ENCODE peak calls at places on chromosomes 11 and 22, in eight cellular contexts. F is RCC 7860, C is neuronal stem cell, U is GM13977, W is NCI-H1092 treated with DMSO at 0.1 percent for 48 hours, A is neural progenitor cell, B is RWPE1, V is choroid plexus epithelial cell. E is an unnamed sample.

GRCh38 chr22:42608481-42609361 is 6.0 kb downstream of the POLDIP3 start:
- DNase-seq in A (peak; percentile 31), C (peak; percentile 33), U (no peak), W (no peak), B (no peak), F (peak; percentile 35), V (peak; percentile 85), E (no peak)

GRCh38 chr11:88231894-88232482 is 56.7 kb upstream of the RAB38 start:
- DNase-seq in F (peak; percentile 23), C (peak; percentile 8), W (peak; percentile 53), B (peak; percentile 46), A (peak; percentile 48), U (peak; percentile 45), V (peak; percentile 70), E (peak; percentile 35)

GRCh38 chr11:58316142-58316541 is 42.7 kb downstream of the OR5B17 start:
- DNase-seq in C (no peak), U (no peak), V (peak; percentile 51), B (peak; percentile 15), A (no peak), W (no peak), F (peak; percentile 39), E (no peak)

GRCh38 chr11:32829680-32830412 is at the start of gene PRRG4:
- DNase-seq in A (peak; percentile 82), B (peak; percentile 77), F (peak; percentile 11), V (peak; percentile 38), U (peak; percentile 85), W (no peak), C (peak; percentile 32), E (peak; percentile 84)

GRCh38 chr11:47786373-47786772 is 19.2 kb upstream of the FNBP4 start:
- DNase-seq in W (no peak), B (no peak), U (no peak), A (no peak), F (no peak), C (no peak), V (peak; percentile 67), E (no peak)

GRCh38 chr11:19939415-19939929 is 220.8 kb downstream of the DBX1 start:
- DNase-seq in A (no peak), W (no peak), B (no peak), C (no peak), U (no peak), F (no peak), V (no peak), E (no peak)

GRCh38 chr11:10600570-10601248 is 32.2 kb upstream of the LYVE1 start:
- DNase-seq in V (no peak), B (no peak), U (no peak), F (no peak), W (no peak), C (no peak), A (no peak), E (no peak)

GRCh38 chr22:30855266-30855665 is 113.3 kb downstream of the MORC2 start:
- DNase-seq in W (no peak), F (no peak), C (no peak), V (no peak), A (no peak), B (no peak), U (no peak), E (no peak)

GRCh38 chr11:102347526-102348331 is 715 bp downstream of the BIRC2 start:
- DNase-seq in C (peak; percentile 2), U (no peak), B (peak; percentile 9), A (peak; percentile 27), F (peak; percentile 38), W (peak; percentile 66), V (peak; percentile 53), E (peak; percentile 32)

GRCh38 chr11:108223449-108224149 is 732 bp downstream of the ATM start:
- DNase-seq in F (no peak), A (no peak), B (no peak), C (no peak), V (peak; percentile 38), U (no peak), W (no peak), E (peak; percentile 45)

GRCh38 chr11:66297610-66298009 is 5.9 kb downstream of the TMEM151A start:
- DNase-seq in U (no peak), A (no peak), B (no peak), V (no peak), F (no peak), W (no peak), C (no peak), E (no peak)

GRCh38 chr11:121909571-121909970 is 206.4 kb downstream of the BLID start:
- DNase-seq in W (no peak), F (no peak), B (no peak), C (no peak), U (no peak), V (no peak), A (no peak), E (no peak)

GRCh38 chr22:36929621-36930020 is 16.2 kb downstream of the CSF2RB start:
- DNase-seq in V (no peak), W (no peak), B (no peak), C (no peak), A (no peak), F (no peak), U (no peak), E (no peak)

GRCh38 chr11:66225054-66225453 is 43.4 kb upstream of the RAB1B start:
- DNase-seq in B (no peak), C (no peak), V (no peak), A (no peak), W (no peak), U (no peak), F (no peak), E (no peak)

GRCh38 chr22:47048123-47049077 is 285.9 kb downstream of the TBC1D22A start:
- DNase-seq in U (no peak), A (no peak), C (no peak), V (no peak), W (no peak), B (no peak), F (no peak), E (no peak)

GRCh38 chr11:116420030-116420429 is 352.8 kb downstream of the BUD13 start:
- DNase-seq in C (no peak), F (no peak), B (no peak), A (no peak), V (no peak), U (no peak), W (no peak), E (no peak)

GRCh38 chr11:64522036-64522435 is 69.0 kb upstream of the SLC22A12 start:
- DNase-seq in W (no peak), U (no peak), B (no peak), A (no peak), C (no peak), F (no peak), V (no peak), E (no peak)

GRCh38 chr11:72239296-72239848 is 4.6 kb downstream of the PHOX2A start:
- DNase-seq in B (peak; percentile 65), C (no peak), U (peak; percentile 82), V (peak; percentile 47), W (peak; percentile 54), F (peak; percentile 8), A (peak; percentile 73), E (peak; percentile 84)

GRCh38 chr11:25628030-25628429 is 703.9 kb upstream of the ANO3 start:
- DNase-seq in A (no peak), F (no peak), V (no peak), C (no peak), U (no peak), W (no peak), B (no peak), E (no peak)

GRCh38 chr11:17798253-17798652 is 63.7 kb downstream of the KCNC1 start:
- DNase-seq in B (peak; percentile 80), F (no peak), U (no peak), V (no peak), C (no peak), W (no peak), A (no peak), E (no peak)

GRCh38 chr11:74257934-74258553 is 53.4 kb downstream of the P4HA3 start:
- DNase-seq in V (peak; percentile 89), A (no peak), F (peak; percentile 18), W (peak; percentile 42), U (no peak), B (no peak), C (no peak), E (no peak)

GRCh38 chr22:39525658-39525975 is 5.3 kb downstream of the ATF4 start:
- DNase-seq in V (no peak), A (no peak), U (no peak), B (no peak), F (no peak), C (no peak), W (no peak), E (no peak)

GRCh38 chr11:75547617-75548054 is 14.4 kb upstream of the SERPINH1 start:
- DNase-seq in A (peak; percentile 88), U (peak; percentile 83), C (peak; percentile 82), F (peak; percentile 40), V (peak; percentile 82), W (peak; percentile 79), B (peak; percentile 78), E (peak; percentile 81)

GRCh38 chr11:1293619-1294015 is 15.8 kb downstream of the TOLLIP start:
- DNase-seq in V (no peak), A (no peak), W (no peak), B (peak; percentile 11), C (no peak), U (no peak), F (no peak), E (no peak)

GRCh38 chr11:72740060-72740424 is 12.2 kb downstream of the ARAP1 start:
- DNase-seq in B (no peak), U (no peak), F (no peak), V (no peak), C (no peak), W (no peak), A (no peak), E (no peak)

GRCh38 chr22:50267591-50268390 is 2.4 kb downstream of the MAPK11 start:
- DNase-seq in U (peak; percentile 78), C (no peak), F (no peak), W (no peak), B (peak; percentile 80), A (peak; percentile 72), V (peak; percentile 61), E (peak; percentile 77)

GRCh38 chr11:15859411-15859810 is 496.9 kb downstream of the SOX6 start:
- DNase-seq in V (no peak), A (no peak), C (no peak), W (no peak), B (no peak), U (no peak), F (no peak), E (no peak)

GRCh38 chr22:19004471-19004870 is 68.4 kb upstream of the PRODH start:
- DNase-seq in C (no peak), B (no peak), U (no peak), F (no peak), W (no peak), A (no peak), V (no peak), E (no peak)

GRCh38 chr11:110376711-110377324 is 52.9 kb upstream of the FDX1 start:
- DNase-seq in F (peak; percentile 78), W (peak; percentile 89), V (peak; percentile 97), C (peak; percentile 64), A (peak; percentile 78), B (peak; percentile 77), U (peak; percentile 32), E (peak; percentile 32)